ENCODE peak calls at places on chromosomes 4 and X, in five cellular contexts. One of them, this sample, is unnamed.

GRCh38 chrX:19347916-19348315 is 4.2 kb downstream of the PDHA1 start:
- DNase-seq in kidney epithelial cell: no peak
- DNase-seq in endothelial cell: no peak
- DNase-seq in glutamatergic neuron: no peak
- DNase-seq in HCT116: no peak
- DNase-seq in this sample: no peak

GRCh38 chrX:57211906-57212305 is 74.6 kb upstream of the FAAH2 start:
- DNase-seq in kidney epithelial cell: no peak
- DNase-seq in endothelial cell: no peak
- DNase-seq in glutamatergic neuron: no peak
- DNase-seq in HCT116: no peak
- DNase-seq in this sample: no peak

GRCh38 chr4:159204566-159204965 is 101.7 kb downstream of the RAPGEF2 start:
- DNase-seq in kidney epithelial cell: no peak
- DNase-seq in endothelial cell: no peak
- DNase-seq in glutamatergic neuron: no peak
- DNase-seq in HCT116: no peak
- DNase-seq in this sample: no peak

GRCh38 chr4:2510351-2511259 is 25.8 kb upstream of the FAM193A start:
- DNase-seq in kidney epithelial cell: no peak
- DNase-seq in endothelial cell: no peak
- DNase-seq in glutamatergic neuron: no peak
- DNase-seq in HCT116: no peak
- DNase-seq in this sample: peak

GRCh38 chr4:95122001-95122400 is 364.2 kb downstream of the BMPR1B start:
- DNase-seq in kidney epithelial cell: no peak
- DNase-seq in endothelial cell: no peak
- DNase-seq in glutamatergic neuron: no peak
- DNase-seq in HCT116: no peak
- DNase-seq in this sample: no peak

GRCh38 chr4:30720021-30720655 is at the start of gene PCDH7:
- DNase-seq in kidney epithelial cell: no peak
- DNase-seq in endothelial cell: peak
- DNase-seq in glutamatergic neuron: peak
- DNase-seq in HCT116: no peak
- DNase-seq in this sample: peak

GRCh38 chrX:15547356-15547755 is 46.7 kb downstream of the BMX start:
- DNase-seq in kidney epithelial cell: no peak
- DNase-seq in endothelial cell: no peak
- DNase-seq in glutamatergic neuron: no peak
- DNase-seq in HCT116: no peak
- DNase-seq in this sample: no peak

GRCh38 chr4:972651-973424 is 531 bp downstream of the DGKQ start:
- DNase-seq in kidney epithelial cell: no peak
- DNase-seq in endothelial cell: no peak
- DNase-seq in glutamatergic neuron: no peak
- DNase-seq in HCT116: no peak
- DNase-seq in this sample: peak

GRCh38 chrX:76253432-76253831 is 80.6 kb downstream of the PBDC1 start:
- DNase-seq in kidney epithelial cell: no peak
- DNase-seq in endothelial cell: peak
- DNase-seq in glutamatergic neuron: peak
- DNase-seq in HCT116: peak
- DNase-seq in this sample: peak

DNA sequence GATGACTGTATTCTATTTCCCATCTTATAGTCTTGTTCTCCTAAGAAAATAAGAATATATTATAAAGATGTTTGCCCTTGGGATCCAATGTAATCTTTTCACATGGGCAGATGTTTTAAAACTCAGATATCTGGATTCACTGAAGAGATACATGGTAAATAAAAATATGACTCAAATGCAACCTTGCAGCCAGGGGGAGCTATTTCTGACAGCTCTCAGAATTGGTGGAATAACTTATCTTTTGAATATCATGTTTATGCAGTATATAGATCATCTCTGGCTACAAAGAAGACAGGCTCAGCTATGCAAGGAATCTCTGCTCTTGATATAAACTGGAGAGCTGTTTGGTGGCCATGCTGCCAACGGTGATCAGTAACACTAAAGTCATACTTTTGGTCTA is 274.7 kb downstream of the GLUD2 start:
- DNase-seq in kidney epithelial cell: no peak
- DNase-seq in endothelial cell: no peak
- DNase-seq in glutamatergic neuron: no peak
- DNase-seq in HCT116: no peak
- DNase-seq in this sample: no peak
- TF ChIP-seq CTCF in kidney epithelial cell: peak
- TF ChIP-seq CTCF in endothelial cell: no peak
- TF ChIP-seq CTCF in glutamatergic neuron: no peak
- TF ChIP-seq CTCF in HCT116: peak
- TF ChIP-seq CTCF in this sample: peak

GRCh38 chr4:21469438-21470032 is 479.0 kb downstream of the KCNIP4 start:
- DNase-seq in kidney epithelial cell: no peak
- DNase-seq in endothelial cell: no peak
- DNase-seq in glutamatergic neuron: no peak
- DNase-seq in HCT116: no peak
- DNase-seq in this sample: peak
- TF ChIP-seq CTCF in kidney epithelial cell: peak
- TF ChIP-seq CTCF in endothelial cell: peak
- TF ChIP-seq CTCF in glutamatergic neuron: peak
- TF ChIP-seq CTCF in HCT116: peak
- TF ChIP-seq CTCF in this sample: peak

DNA sequence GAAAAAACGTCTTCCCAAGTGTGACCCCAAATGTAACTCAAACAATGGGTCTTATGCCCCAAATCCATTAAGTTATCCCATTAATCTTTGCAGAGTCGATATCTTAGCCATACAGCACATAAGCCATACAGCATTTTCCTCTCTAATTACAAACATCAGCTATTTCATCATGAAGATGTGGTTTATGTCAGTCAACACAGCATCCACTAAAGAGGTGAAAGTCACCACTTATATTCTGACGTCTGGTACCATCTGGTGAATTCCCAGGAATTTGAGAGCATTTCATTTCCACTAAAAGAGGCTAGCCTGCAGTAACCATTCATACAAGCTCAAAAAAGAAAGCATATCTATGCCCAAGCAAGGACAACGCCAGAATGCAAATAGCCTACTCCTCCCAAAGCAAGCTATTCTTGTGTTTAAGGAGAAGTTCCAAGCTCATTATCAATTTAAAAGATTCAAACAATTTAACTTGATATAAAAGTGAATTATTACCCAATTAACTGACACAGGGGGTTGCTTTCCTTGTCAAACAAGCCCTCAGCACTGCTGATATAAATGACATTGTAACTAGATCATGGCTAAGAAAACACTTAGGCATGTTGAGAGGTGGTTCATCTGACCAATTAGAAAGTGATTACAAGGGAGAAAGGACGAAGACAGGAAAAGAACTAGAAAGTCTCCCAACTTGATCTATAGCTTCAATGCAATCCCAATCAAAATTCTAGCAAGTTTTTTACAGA is 203.3 kb downstream of the ANTXR2 start:
- DNase-seq in kidney epithelial cell: no peak
- DNase-seq in endothelial cell: no peak
- DNase-seq in glutamatergic neuron: no peak
- DNase-seq in HCT116: no peak
- DNase-seq in this sample: no peak
- TF ChIP-seq CTCF in kidney epithelial cell: no peak
- TF ChIP-seq CTCF in endothelial cell: no peak
- TF ChIP-seq CTCF in glutamatergic neuron: no peak
- TF ChIP-seq CTCF in HCT116: no peak
- TF ChIP-seq CTCF in this sample: no peak

GRCh38 chr4:78749258-78749971 is 26.7 kb upstream of the BMP2K start:
- DNase-seq in kidney epithelial cell: no peak
- DNase-seq in endothelial cell: no peak
- DNase-seq in glutamatergic neuron: no peak
- DNase-seq in HCT116: no peak
- DNase-seq in this sample: no peak

GRCh38 chr4:78749972-78750727 is 26.0 kb upstream of the BMP2K start:
- DNase-seq in kidney epithelial cell: no peak
- DNase-seq in endothelial cell: no peak
- DNase-seq in glutamatergic neuron: no peak
- DNase-seq in HCT116: no peak
- DNase-seq in this sample: no peak

GRCh38 chr4:78748361-78748760 is 27.8 kb upstream of the BMP2K start:
- DNase-seq in kidney epithelial cell: no peak
- DNase-seq in endothelial cell: no peak
- DNase-seq in glutamatergic neuron: no peak
- DNase-seq in HCT116: no peak
- DNase-seq in this sample: no peak

GRCh38 chr4:78742300-78742699 is 33.9 kb upstream of the BMP2K start:
- DNase-seq in kidney epithelial cell: no peak
- DNase-seq in endothelial cell: no peak
- DNase-seq in glutamatergic neuron: no peak
- DNase-seq in HCT116: no peak
- DNase-seq in this sample: no peak

GRCh38 chr4:78747328-78747946 is 28.7 kb upstream of the BMP2K start:
- DNase-seq in kidney epithelial cell: no peak
- DNase-seq in endothelial cell: no peak
- DNase-seq in glutamatergic neuron: no peak
- DNase-seq in HCT116: no peak
- DNase-seq in this sample: no peak
- TF ChIP-seq CTCF in kidney epithelial cell: no peak
- TF ChIP-seq CTCF in endothelial cell: no peak
- TF ChIP-seq CTCF in glutamatergic neuron: no peak
- TF ChIP-seq CTCF in HCT116: no peak
- TF ChIP-seq CTCF in this sample: no peak

DNA sequence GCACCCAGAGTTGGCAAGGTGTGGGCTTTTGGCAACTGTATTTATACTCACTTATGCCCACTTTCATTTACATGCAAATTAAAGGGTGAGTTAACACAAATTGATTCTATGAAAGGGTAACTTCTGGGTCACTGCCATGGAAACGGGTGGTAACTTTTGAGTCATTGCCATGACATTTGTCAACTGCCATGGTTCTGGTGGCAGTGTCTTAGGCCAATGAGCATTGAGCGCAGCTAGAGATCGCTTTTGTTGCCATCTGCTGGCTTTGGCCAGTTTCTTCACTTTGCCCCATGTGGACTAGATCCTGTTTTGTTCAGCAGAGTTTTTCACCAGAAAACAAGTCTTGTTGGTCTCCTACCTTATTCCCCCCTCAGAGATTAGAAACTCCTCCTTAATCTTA is 170.8 kb upstream of the NUDT6 start:
- DNase-seq in kidney epithelial cell: no peak
- DNase-seq in endothelial cell: no peak
- DNase-seq in glutamatergic neuron: no peak
- DNase-seq in HCT116: no peak
- DNase-seq in this sample: no peak
- TF ChIP-seq CTCF in kidney epithelial cell: no peak
- TF ChIP-seq CTCF in endothelial cell: no peak
- TF ChIP-seq CTCF in glutamatergic neuron: no peak
- TF ChIP-seq CTCF in HCT116: peak
- TF ChIP-seq CTCF in this sample: no peak

GRCh38 chrX:72572248-72573157 is at the start of gene HDAC8:
- DNase-seq in kidney epithelial cell: peak
- DNase-seq in endothelial cell: peak
- DNase-seq in glutamatergic neuron: peak
- DNase-seq in HCT116: peak
- DNase-seq in this sample: peak

GRCh38 chrX:72569786-72570185 is 2.9 kb downstream of the HDAC8 start:
- DNase-seq in kidney epithelial cell: no peak
- DNase-seq in endothelial cell: no peak
- DNase-seq in glutamatergic neuron: no peak
- DNase-seq in HCT116: no peak
- DNase-seq in this sample: no peak

GRCh38 chrX:72566448-72566847 is 6.2 kb downstream of the HDAC8 start:
- DNase-seq in kidney epithelial cell: no peak
- DNase-seq in endothelial cell: no peak
- DNase-seq in glutamatergic neuron: no peak
- DNase-seq in HCT116: no peak
- DNase-seq in this sample: no peak

GRCh38 chrX:72573158-72573511 is 492 bp upstream of the HDAC8 start:
- DNase-seq in kidney epithelial cell: no peak
- DNase-seq in endothelial cell: no peak
- DNase-seq in glutamatergic neuron: no peak
- DNase-seq in HCT116: no peak
- DNase-seq in this sample: no peak

GRCh38 chrX:72568406-72569092 is 4.1 kb downstream of the HDAC8 start:
- DNase-seq in kidney epithelial cell: no peak
- DNase-seq in endothelial cell: no peak
- DNase-seq in glutamatergic neuron: no peak
- DNase-seq in HCT116: no peak
- DNase-seq in this sample: no peak
- TF ChIP-seq CTCF in kidney epithelial cell: no peak
- TF ChIP-seq CTCF in endothelial cell: no peak
- TF ChIP-seq CTCF in glutamatergic neuron: no peak
- TF ChIP-seq CTCF in HCT116: no peak
- TF ChIP-seq CTCF in this sample: no peak

GRCh38 chrX:110167952-110168451 is 149.9 kb downstream of the AMMECR1 start:
- DNase-seq in kidney epithelial cell: no peak
- DNase-seq in endothelial cell: peak
- DNase-seq in glutamatergic neuron: peak
- DNase-seq in HCT116: no peak
- DNase-seq in this sample: peak
- TF ChIP-seq CTCF in kidney epithelial cell: peak
- TF ChIP-seq CTCF in endothelial cell: peak
- TF ChIP-seq CTCF in glutamatergic neuron: peak
- TF ChIP-seq CTCF in HCT116: peak
- TF ChIP-seq CTCF in this sample: peak

GRCh38 chr4:146243141-146243882 is 29.0 kb downstream of the REELD1 start:
- DNase-seq in kidney epithelial cell: no peak
- DNase-seq in endothelial cell: no peak
- DNase-seq in glutamatergic neuron: no peak
- DNase-seq in HCT116: no peak
- DNase-seq in this sample: peak
- TF ChIP-seq CTCF in kidney epithelial cell: peak
- TF ChIP-seq CTCF in endothelial cell: peak
- TF ChIP-seq CTCF in glutamatergic neuron: peak
- TF ChIP-seq CTCF in HCT116: peak
- TF ChIP-seq CTCF in this sample: peak

GRCh38 chr4:89949782-89950387 is 55.2 kb downstream of the MMRN1 start:
- DNase-seq in kidney epithelial cell: no peak
- DNase-seq in endothelial cell: no peak
- DNase-seq in glutamatergic neuron: no peak
- DNase-seq in HCT116: no peak
- DNase-seq in this sample: no peak
- TF ChIP-seq CTCF in kidney epithelial cell: peak
- TF ChIP-seq CTCF in endothelial cell: no peak
- TF ChIP-seq CTCF in glutamatergic neuron: no peak
- TF ChIP-seq CTCF in HCT116: peak
- TF ChIP-seq CTCF in this sample: no peak

DNA sequence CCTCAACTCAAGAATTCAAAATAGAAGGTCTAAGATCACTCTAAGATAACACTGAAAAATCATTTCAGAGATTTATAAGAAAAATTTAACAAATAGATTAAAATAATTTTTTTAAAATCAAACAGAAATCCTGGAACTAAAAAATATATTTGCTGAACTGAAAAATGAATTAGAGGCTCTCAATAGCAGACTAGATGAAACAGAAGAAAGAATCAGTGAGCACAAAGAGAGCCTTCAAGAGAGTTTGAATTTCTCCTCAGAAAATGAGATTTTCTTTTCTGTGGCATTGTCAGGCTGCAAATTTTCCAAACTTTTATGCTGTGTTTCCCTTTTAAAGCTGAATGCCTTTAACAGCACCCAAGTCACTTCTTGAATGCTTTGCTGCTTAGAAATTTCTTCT is 335.0 kb upstream of the SLC7A11 start:
- DNase-seq in kidney epithelial cell: no peak
- DNase-seq in endothelial cell: no peak
- DNase-seq in glutamatergic neuron: no peak
- DNase-seq in HCT116: no peak
- DNase-seq in this sample: no peak
- TF ChIP-seq CTCF in kidney epithelial cell: no peak
- TF ChIP-seq CTCF in endothelial cell: no peak
- TF ChIP-seq CTCF in glutamatergic neuron: no peak
- TF ChIP-seq CTCF in HCT116: no peak
- TF ChIP-seq CTCF in this sample: no peak

This sample was measured in GM13976.